ENCODE peak calls at places on chromosomes 2 and 18, in eight cellular contexts. V is lower lobe of right lung, Z is fibroblast of pulmonary artery, L is astrocyte of the cerebellum, N is hepatocyte, J is B cell, O is cardiac muscle cell, U is H9. H is an unnamed sample.

GRCh38 chr18:70334728-70335329 is 46.0 kb downstream of the SOCS6 start:
- DNase-seq in V (no peak), Z (peak), L (no peak), N (no peak), J (no peak), O (no peak), U (no peak), H (no peak)

GRCh38 chr2:188974184-188974583 is at the start of gene COL3A1:
- DNase-seq in V (no peak), Z (peak), L (no peak), N (peak), J (no peak), O (peak), U (no peak), H (no peak)

GRCh38 chr2:19682493-19682892 is 219.3 kb downstream of the TTC32 start:
- DNase-seq in V (no peak), Z (no peak), L (no peak), N (peak), J (no peak), O (no peak), U (no peak), H (no peak)

GRCh38 chr2:11661891-11662435 is 8.0 kb downstream of the NTSR2 start:
- DNase-seq in V (no peak), Z (no peak), L (no peak), N (no peak), J (no peak), O (no peak), U (no peak), H (no peak)

GRCh38 chr2:231597014-231597611 is 4.4 kb downstream of the TEX44 start:
- DNase-seq in V (peak), Z (peak), L (no peak), N (no peak), J (no peak), O (peak), U (no peak), H (no peak)

GRCh38 chr18:12257996-12258718 is 4.0 kb downstream of the CIDEA start:
- DNase-seq in V (no peak), Z (no peak), L (no peak), N (no peak), J (no peak), O (no peak), U (no peak), H (no peak)

GRCh38 chr2:81658227-81658626 is 1353.7 kb upstream of the LRRTM1 start:
- DNase-seq in V (no peak), Z (no peak), L (no peak), N (no peak), J (no peak), O (no peak), U (no peak), H (no peak)

GRCh38 chr18:48797841-48798255 is 152.9 kb downstream of the SMAD7 start:
- DNase-seq in V (peak), Z (no peak), L (no peak), N (no peak), J (no peak), O (no peak), U (no peak), H (no peak)

GRCh38 chr18:8301427-8302172 is 307.6 kb upstream of the RAB12 start:
- DNase-seq in V (no peak), Z (no peak), L (peak), N (peak), J (no peak), O (peak), U (no peak), H (peak)

GRCh38 chr2:23637011-23637778 is 252.2 kb downstream of the KLHL29 start:
- DNase-seq in V (no peak), Z (peak), L (peak), N (peak), J (no peak), O (peak), U (no peak), H (no peak)

GRCh38 chr2:110770308-110770695 is 37.9 kb downstream of the ACOXL start:
- DNase-seq in V (no peak), Z (no peak), L (no peak), N (no peak), J (no peak), O (no peak), U (no peak), H (no peak)

GRCh38 chr2:197786010-197786877 is 1.1 kb upstream of the BOLL start:
- DNase-seq in V (peak), Z (no peak), L (no peak), N (peak), J (peak), O (no peak), U (peak), H (no peak)

GRCh38 chr18:7872569-7872968 is 305.5 kb downstream of the PTPRM start:
- DNase-seq in V (no peak), Z (peak), L (no peak), N (peak), J (no peak), O (peak), U (no peak), H (peak)

GRCh38 chr2:82994186-82994585 is 1464.9 kb downstream of the SUCLG1 start:
- DNase-seq in V (no peak), Z (no peak), L (no peak), N (no peak), J (no peak), O (no peak), U (no peak), H (no peak)

GRCh38 chr2:101119431-101119830 is 31.8 kb downstream of the TBC1D8 start:
- DNase-seq in V (no peak), Z (peak), L (peak), N (no peak), J (no peak), O (no peak), U (no peak), H (no peak)

GRCh38 chr2:84636080-84636971 is 120.0 kb downstream of the DNAH6 start:
- DNase-seq in V (no peak), Z (no peak), L (no peak), N (no peak), J (no peak), O (no peak), U (no peak), H (no peak)

GRCh38 chr2:132642415-132642814 is 27.6 kb downstream of the LYPD1 start:
- DNase-seq in V (no peak), Z (no peak), L (no peak), N (no peak), J (no peak), O (no peak), U (no peak), H (no peak)

GRCh38 chr2:24824966-24825882 is 32.0 kb downstream of the CENPO start:
- DNase-seq in V (no peak), Z (peak), L (no peak), N (no peak), J (peak), O (no peak), U (peak), H (no peak)

GRCh38 chr18:43869451-43870008 is 592.2 kb upstream of the SYT4 start:
- DNase-seq in V (no peak), Z (peak), L (peak), N (no peak), J (no peak), O (peak), U (no peak), H (no peak)

GRCh38 chr2:101766337-101766736 is 68.8 kb downstream of the MAP4K4 start:
- DNase-seq in V (no peak), Z (no peak), L (no peak), N (no peak), J (no peak), O (no peak), U (no peak), H (no peak)

GRCh38 chr2:177148477-177149154 is 64.0 kb upstream of the HNRNPA3 start:
- DNase-seq in V (peak), Z (peak), L (peak), N (peak), J (peak), O (peak), U (peak), H (no peak)

GRCh38 chr18:13672657-13673056 is 53.7 kb downstream of the FAM210A start:
- DNase-seq in V (no peak), Z (no peak), L (no peak), N (no peak), J (no peak), O (peak), U (no peak), H (no peak)

DNA sequence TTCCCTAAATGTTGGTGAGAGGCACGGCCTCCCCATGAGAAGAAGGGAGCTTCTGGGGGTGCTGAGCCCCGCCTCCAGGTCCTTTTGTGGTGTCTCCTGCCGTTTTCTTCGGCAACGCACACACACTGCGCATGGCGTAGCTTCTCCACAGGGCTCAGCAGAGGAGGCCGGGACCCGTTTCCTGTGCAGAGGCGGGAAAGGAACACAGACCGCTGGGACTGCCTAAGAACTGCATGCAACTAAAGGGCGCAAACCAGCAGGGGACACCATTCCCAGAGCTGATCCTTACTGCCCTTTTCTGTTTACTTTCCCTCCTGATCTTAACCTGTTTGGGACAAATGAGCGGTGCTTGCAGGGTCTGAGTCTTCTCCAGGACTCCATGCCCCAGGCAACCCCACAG is 90.3 kb upstream of the CAPN13 start:
- DNase-seq in V (no peak), Z (no peak), L (no peak), N (no peak), J (no peak), O (no peak), U (no peak), H (no peak)
- TF ChIP-seq CTCF in V (no peak), Z (no peak), L (no peak), N (no peak), J (no peak), O (no peak), U (no peak), H (no peak)

GRCh38 chr2:27212626-27213471 is 781 bp upstream of the SLC5A6 start:
- DNase-seq in V (no peak), Z (peak), L (peak), N (peak), J (peak), O (peak), U (no peak), H (no peak)
- TF ChIP-seq CTCF in V (no peak), Z (no peak), L (no peak), N (no peak), J (no peak), O (no peak), U (no peak), H (no peak)

GRCh38 chr2:46018773-46019593 is 278.2 kb upstream of the EPAS1 start:
- DNase-seq in V (no peak), Z (no peak), L (no peak), N (no peak), J (no peak), O (no peak), U (no peak), H (no peak)
- TF ChIP-seq CTCF in V (no peak), Z (no peak), L (no peak), N (no peak), J (no peak), O (no peak), U (no peak), H (no peak)

GRCh38 chr2:117409443-117409842 is 405.0 kb upstream of the DDX18 start:
- DNase-seq in V (no peak), Z (no peak), L (no peak), N (no peak), J (no peak), O (no peak), U (no peak), H (no peak)

GRCh38 chr2:117406443-117406842 is 408.0 kb upstream of the DDX18 start:
- DNase-seq in V (no peak), Z (no peak), L (no peak), N (no peak), J (no peak), O (no peak), U (no peak), H (no peak)

GRCh38 chr2:117407746-117408145 is 406.7 kb upstream of the DDX18 start:
- DNase-seq in V (no peak), Z (no peak), L (no peak), N (no peak), J (no peak), O (no peak), U (no peak), H (no peak)

DNA sequence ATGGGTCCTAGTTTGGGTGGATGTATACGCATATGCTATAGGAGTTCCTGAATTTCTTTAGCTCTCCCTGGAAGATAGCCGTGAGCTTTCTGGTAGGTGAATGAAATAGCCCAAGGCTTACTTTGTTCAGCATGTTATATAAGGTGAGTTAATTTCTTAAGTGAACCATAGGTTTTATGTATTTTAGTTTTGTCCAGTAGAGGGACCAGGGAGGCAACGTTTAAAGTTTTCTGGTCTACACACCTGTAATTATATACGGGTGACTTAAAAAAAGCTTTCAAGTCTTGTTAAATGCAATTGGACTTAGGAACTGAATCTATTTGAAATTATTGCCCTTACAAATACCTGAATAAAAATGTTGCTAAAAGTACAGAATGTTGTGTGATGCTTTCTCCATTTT is 402.5 kb upstream of the DDX18 start:
- DNase-seq in V (no peak), Z (no peak), L (no peak), N (no peak), J (no peak), O (no peak), U (no peak), H (no peak)
- TF ChIP-seq CTCF in V (no peak), Z (no peak), L (no peak), N (peak), J (no peak), O (no peak), U (peak), H (peak)

DNA sequence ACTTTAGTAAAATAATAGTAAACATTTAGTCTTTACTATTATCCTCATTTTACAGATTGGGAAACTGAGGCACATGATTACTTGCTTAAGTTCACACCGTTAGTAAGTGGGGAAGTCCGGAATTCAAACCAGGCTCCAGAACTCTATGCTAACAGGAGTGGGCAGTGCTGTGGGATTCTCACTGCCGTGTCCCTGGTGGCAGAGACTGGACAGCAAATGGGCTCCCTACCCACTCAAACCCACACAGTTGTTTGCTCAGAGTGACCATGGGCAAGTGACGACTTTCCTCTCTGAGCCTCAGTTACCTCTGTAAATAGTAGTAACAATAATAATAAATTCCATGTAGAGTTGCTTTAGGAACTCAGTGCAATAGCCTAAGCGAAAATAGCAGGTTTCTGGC is 24.0 kb downstream of the MAIP1 start:
- DNase-seq in V (no peak), Z (no peak), L (no peak), N (no peak), J (no peak), O (no peak), U (no peak), H (no peak)
- TF ChIP-seq CTCF in V (no peak), Z (no peak), L (no peak), N (no peak), J (no peak), O (no peak), U (no peak), H (no peak)

GRCh38 chr2:168338803-168339437 is 91.5 kb upstream of the STK39 start:
- DNase-seq in V (no peak), Z (no peak), L (no peak), N (no peak), J (no peak), O (no peak), U (no peak), H (no peak)

GRCh38 chr2:168338292-168338691 is 90.9 kb upstream of the STK39 start:
- DNase-seq in V (no peak), Z (no peak), L (no peak), N (no peak), J (no peak), O (no peak), U (no peak), H (no peak)

GRCh38 chr2:168340931-168341330 is 93.5 kb upstream of the STK39 start:
- DNase-seq in V (no peak), Z (no peak), L (no peak), N (no peak), J (no peak), O (no peak), U (no peak), H (no peak)

DNA sequence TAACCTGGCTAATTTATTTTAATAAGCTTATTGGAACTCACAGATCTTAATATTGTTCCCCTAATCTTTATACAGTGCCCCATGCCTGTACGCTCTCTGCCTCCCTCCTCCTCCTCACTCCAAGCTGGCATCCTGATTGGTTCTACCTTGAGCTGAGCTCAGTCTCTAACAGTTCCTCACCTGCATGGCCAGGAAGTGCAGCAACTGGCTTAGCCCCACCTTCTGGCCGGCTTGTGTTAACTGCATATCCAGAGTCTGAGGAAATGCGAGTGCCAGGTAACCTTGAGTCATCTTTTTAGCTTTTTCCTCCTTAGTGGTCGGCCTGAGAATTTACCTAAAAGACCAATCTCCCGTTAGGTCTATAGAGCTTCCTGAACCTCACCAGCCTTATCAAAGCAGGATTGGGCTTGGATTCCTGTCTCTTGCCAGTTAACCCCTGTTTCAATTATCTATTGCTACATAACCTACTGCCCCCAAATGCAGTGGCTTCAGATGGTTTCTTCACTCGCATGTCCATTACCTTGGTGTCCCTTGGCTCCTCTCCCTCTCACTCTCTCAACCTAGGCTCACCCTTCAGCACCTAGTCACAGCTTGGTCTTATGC is 89.5 kb upstream of the STK39 start:
- DNase-seq in V (peak), Z (no peak), L (no peak), N (peak), J (peak), O (no peak), U (peak), H (peak)
- TF ChIP-seq CTCF in V (peak), Z (peak), L (peak), N (peak), J (peak), O (peak), U (peak), H (peak)